ENCODE peak calls at places on chromosomes 16 and 17, in nine cellular contexts. F, R, J, Y, K, B, P, U and N are unnamed samples.

GRCh38 chr17:32498362-32498761 is 11.6 kb downstream of the CDK5R1 start:
- DNase-seq in F (no peak), R (no peak), J (no peak), Y (no peak), K (no peak), B (no peak), P (no peak), U (no peak), N (no peak)

GRCh38 chr17:82243648-82244412 is 15.0 kb downstream of the SLC16A3 start:
- DNase-seq in F (no peak), R (no peak), J (no peak), Y (no peak), K (no peak), B (no peak), P (no peak), U (no peak), N (no peak)

GRCh38 chr16:50282010-50282538 is 15.7 kb downstream of the ADCY7 start:
- DNase-seq in F (no peak), R (peak; percentile 77), J (peak; percentile 47), Y (peak; percentile 83), K (no peak), B (no peak), P (no peak), U (peak; percentile 94), N (peak; percentile 54)

GRCh38 chr17:70084476-70084875 is 9.5 kb downstream of the KCNJ16 start:
- DNase-seq in F (no peak), R (no peak), J (no peak), Y (no peak), K (no peak), B (no peak), P (peak; percentile 29), U (no peak), N (peak; percentile 24)

GRCh38 chr16:54936086-54936978 is 5.7 kb downstream of the IRX5 start:
- DNase-seq in F (peak; percentile 14), R (no peak), J (peak; percentile 56), Y (peak; percentile 49), K (no peak), B (no peak), P (no peak), U (no peak), N (no peak)

GRCh38 chr16:6483634-6484033 is 849.0 kb upstream of the RBFOX1 start:
- DNase-seq in F (no peak), R (no peak), J (no peak), Y (no peak), K (no peak), B (no peak), P (no peak), U (no peak), N (no peak)

GRCh38 chr16:11550651-11551498 is 35.8 kb downstream of the LITAF start:
- DNase-seq in F (no peak), R (no peak), J (no peak), Y (no peak), K (no peak), B (no peak), P (no peak), U (no peak), N (peak; percentile 25)

GRCh38 chr17:31100840-31101239 is 6.1 kb downstream of the NF1 start:
- DNase-seq in F (no peak), R (no peak), J (no peak), Y (no peak), K (no peak), B (no peak), P (no peak), U (no peak), N (no peak)

GRCh38 chr17:47188266-47188665 is 829 bp downstream of the CDC27 start:
- DNase-seq in F (peak; percentile 71), R (no peak), J (peak; percentile 57), Y (no peak), K (no peak), B (no peak), P (peak; percentile 73), U (peak; percentile 55), N (peak; percentile 59)

GRCh38 chr17:18951941-18952842 is at the start of gene SLC5A10:
- DNase-seq in F (no peak), R (no peak), J (no peak), Y (no peak), K (no peak), B (no peak), P (no peak), U (no peak), N (no peak)

GRCh38 chr17:14926526-14927122 is 338.5 kb downstream of the PMP22 start:
- DNase-seq in F (peak; percentile 38), R (no peak), J (peak; percentile 78), Y (no peak), K (no peak), B (peak; percentile 25), P (peak; percentile 74), U (peak; percentile 54), N (peak; percentile 83)

GRCh38 chr17:14813649-14814048 is 451.5 kb downstream of the PMP22 start:
- DNase-seq in F (no peak), R (no peak), J (no peak), Y (no peak), K (no peak), B (peak; percentile 2), P (no peak), U (no peak), N (peak; percentile 18)

GRCh38 chr16:52570495-52571091 is 23.6 kb upstream of the TOX3 start:
- DNase-seq in F (no peak), R (no peak), J (no peak), Y (no peak), K (no peak), B (no peak), P (no peak), U (no peak), N (no peak)

GRCh38 chr16:68994324-68994723 is 111.1 kb upstream of the HAS3 start:
- DNase-seq in F (no peak), R (no peak), J (no peak), Y (no peak), K (no peak), B (no peak), P (no peak), U (no peak), N (no peak)

GRCh38 chr16:4415538-4416199 is 727 bp downstream of the CORO7 start:
- DNase-seq in F (peak; percentile 43), R (peak; percentile 63), J (no peak), Y (no peak), K (peak; percentile 74), B (peak; percentile 46), P (no peak), U (peak; percentile 72), N (no peak)

GRCh38 chr17:79971651-79972050 is 64.0 kb downstream of the TBC1D16 start:
- DNase-seq in F (no peak), R (peak; percentile 2), J (no peak), Y (no peak), K (peak; percentile 20), B (no peak), P (no peak), U (no peak), N (no peak)

GRCh38 chr17:53570731-53571130 is 252.0 kb upstream of the KIF2B start:
- DNase-seq in F (no peak), R (no peak), J (no peak), Y (no peak), K (no peak), B (no peak), P (no peak), U (no peak), N (no peak)

GRCh38 chr16:13168091-13168572 is 266.7 kb downstream of the SHISA9 start:
- DNase-seq in F (no peak), R (no peak), J (no peak), Y (no peak), K (no peak), B (no peak), P (no peak), U (no peak), N (no peak)

DNA sequence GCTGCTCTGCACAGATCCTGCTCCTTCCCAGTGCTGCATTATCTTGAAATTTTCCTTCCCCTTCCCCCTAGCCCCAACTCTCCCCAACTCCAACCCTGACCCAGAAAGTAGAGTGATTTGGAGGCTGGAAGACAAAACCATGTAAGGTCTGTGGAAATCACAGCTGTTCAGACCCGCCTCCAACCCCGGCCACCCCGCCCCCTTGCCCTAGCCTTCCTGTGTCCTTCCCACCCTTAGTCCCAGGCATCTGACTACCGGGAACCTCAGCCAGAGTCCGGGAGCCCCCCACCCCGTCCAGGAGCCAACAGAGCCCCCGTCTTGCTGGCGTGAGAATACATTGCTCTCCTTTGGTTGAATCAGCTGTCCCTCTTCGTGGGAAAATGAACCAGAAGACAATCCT is at the start of gene AOC3:
- DNase-seq in F (no peak), R (peak; percentile 36), J (no peak), Y (peak; percentile 44), K (peak; percentile 53), B (no peak), P (no peak), U (no peak), N (no peak)
- H3K4me3 ChIP-seq in F (no peak within 1 kb of the TSS), R (peak within 1 kb of the TSS; percentile 56), J (no peak within 1 kb of the TSS), Y (peak within 1 kb of the TSS; percentile 18), K (no peak within 1 kb of the TSS), B (no peak within 1 kb of the TSS), P (no peak within 1 kb of the TSS), U (no peak within 1 kb of the TSS), N (no peak within 1 kb of the TSS)

GRCh38 chr16:86357303-86357702 is 153.0 kb upstream of the FOXF1 start:
- DNase-seq in F (no peak), R (no peak), J (no peak), Y (no peak), K (no peak), B (no peak), P (no peak), U (no peak), N (no peak)
- TF ChIP-seq CTCF in F (no peak), R (no peak), J (no peak), Y (no peak), K (no peak), B (no peak), P (no peak), U (no peak), N (no peak)

GRCh38 chr17:13598353-13599167 is 3.2 kb downstream of the HS3ST3A1 start:
- DNase-seq in F (no peak), R (no peak), J (no peak), Y (no peak), K (no peak), B (no peak), P (no peak), U (no peak), N (no peak)
- H3K4me3 ChIP-seq in F (no peak overlapping the region), R (no peak overlapping the region), J (peak overlapping the region; percentile 87), Y (no peak overlapping the region), K (no peak overlapping the region), B (no peak overlapping the region), P (peak overlapping the region; percentile 93), U (no peak overlapping the region), N (peak overlapping the region; percentile 22)

DNA sequence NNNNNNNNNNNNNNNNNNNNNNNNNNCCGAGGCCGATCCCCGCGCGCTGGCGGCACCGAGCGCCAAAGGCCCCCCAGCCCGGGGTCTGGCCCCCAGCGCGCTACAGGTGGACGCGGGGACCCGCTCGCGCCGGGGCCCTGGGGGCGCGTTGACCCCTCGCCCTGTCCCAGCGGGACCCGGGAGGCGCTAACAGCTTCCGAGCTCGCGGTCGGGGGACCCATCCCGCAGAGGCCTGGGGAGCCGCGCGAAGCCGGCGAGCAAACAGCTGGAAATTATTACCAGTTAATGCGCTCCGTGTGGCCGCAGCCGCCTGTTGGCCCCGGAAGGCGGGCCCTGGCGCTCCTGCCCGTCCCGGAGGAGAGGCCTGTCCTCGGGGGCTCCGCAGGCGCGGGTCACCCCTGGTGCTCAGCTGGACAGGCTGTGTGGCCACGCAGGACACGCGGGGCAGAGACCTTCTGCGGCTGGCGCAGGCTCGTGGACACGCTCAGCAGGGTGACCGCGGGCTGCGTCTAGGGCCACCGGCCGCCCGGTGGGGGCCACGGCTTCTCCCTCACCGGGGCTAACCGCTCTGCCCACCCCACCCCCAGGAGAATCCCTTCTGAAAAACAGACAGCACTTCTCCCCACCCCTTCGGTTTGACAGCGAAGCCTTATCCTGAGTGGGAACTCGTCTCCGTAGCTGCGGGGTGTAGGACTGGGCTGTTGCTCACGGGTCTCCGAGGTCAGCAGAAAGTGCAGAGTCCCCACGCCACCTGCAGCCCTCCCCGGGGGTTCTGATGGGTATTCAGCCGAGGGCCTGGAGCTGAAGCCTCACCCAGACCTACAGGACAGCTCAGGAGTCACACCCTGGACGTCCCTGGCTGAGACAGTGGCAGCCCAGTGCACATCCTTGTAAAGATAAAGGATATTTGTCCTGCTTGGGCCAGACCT is 138.7 kb upstream of the RPH3AL start:
- DNase-seq in F (peak; percentile 42), R (peak; percentile 60), J (peak; percentile 83), Y (peak; percentile 54), K (peak; percentile 73), B (peak; percentile 9), P (peak; percentile 69), U (peak; percentile 21), N (peak; percentile 50)
- TF ChIP-seq CTCF in F (peak; percentile 3), R (peak; percentile 20), J (peak; percentile 9), Y (no peak), K (no peak), B (no peak), P (no peak), U (no peak), N (no peak)